ENCODE peak calls at places on chromosomes 13 and 19, in six cellular contexts. One of them, this sample, is unnamed.

GRCh38 chr19:48966541-48967345 is 1.6 kb downstream of the FTL start:
- DNase-seq in neural progenitor cell: peak
- DNase-seq in A673: peak
- DNase-seq in PC-3: no peak
- DNase-seq in HCT116: no peak
- DNase-seq in hepatocyte: no peak
- DNase-seq in this sample: peak

GRCh38 chr13:45615501-45616101 is at the start of gene ERICH6B:
- DNase-seq in neural progenitor cell: peak
- DNase-seq in A673: no peak
- DNase-seq in PC-3: no peak
- DNase-seq in HCT116: no peak
- DNase-seq in hepatocyte: peak
- DNase-seq in this sample: no peak

GRCh38 chr13:42140494-42140893 is 92.0 kb downstream of the DGKH start:
- DNase-seq in neural progenitor cell: no peak
- DNase-seq in A673: no peak
- DNase-seq in PC-3: no peak
- DNase-seq in HCT116: no peak
- DNase-seq in hepatocyte: no peak
- DNase-seq in this sample: no peak

GRCh38 chr19:58476498-58477015 is 405 bp downstream of the ZNF446 start:
- DNase-seq in neural progenitor cell: no peak
- DNase-seq in A673: peak
- DNase-seq in PC-3: no peak
- DNase-seq in HCT116: no peak
- DNase-seq in hepatocyte: peak
- DNase-seq in this sample: no peak

GRCh38 chr13:96229356-96229755 is 139.4 kb downstream of the HS6ST3 start:
- DNase-seq in neural progenitor cell: peak
- DNase-seq in A673: peak
- DNase-seq in PC-3: peak
- DNase-seq in HCT116: peak
- DNase-seq in hepatocyte: peak
- DNase-seq in this sample: no peak

GRCh38 chr19:17468302-17469091 is 1.8 kb upstream of the SLC27A1 start:
- DNase-seq in neural progenitor cell: peak
- DNase-seq in A673: no peak
- DNase-seq in PC-3: no peak
- DNase-seq in HCT116: no peak
- DNase-seq in hepatocyte: no peak
- DNase-seq in this sample: no peak

GRCh38 chr19:53875602-53876340 is 6.2 kb upstream of the PRKCG start:
- DNase-seq in neural progenitor cell: no peak
- DNase-seq in A673: no peak
- DNase-seq in PC-3: no peak
- DNase-seq in HCT116: no peak
- DNase-seq in hepatocyte: no peak
- DNase-seq in this sample: no peak

GRCh38 chr19:49642488-49643035 is 553 bp downstream of the SCAF1 start:
- DNase-seq in neural progenitor cell: no peak
- DNase-seq in A673: peak
- DNase-seq in PC-3: no peak
- DNase-seq in HCT116: no peak
- DNase-seq in hepatocyte: no peak
- DNase-seq in this sample: no peak

GRCh38 chr19:50178859-50179537 is 15.9 kb upstream of the IZUMO2 start:
- DNase-seq in neural progenitor cell: no peak
- DNase-seq in A673: no peak
- DNase-seq in PC-3: peak
- DNase-seq in HCT116: no peak
- DNase-seq in hepatocyte: no peak
- DNase-seq in this sample: peak

GRCh38 chr13:74620711-74621110 is 486.5 kb upstream of the KLF12 start:
- DNase-seq in neural progenitor cell: no peak
- DNase-seq in A673: no peak
- DNase-seq in PC-3: no peak
- DNase-seq in HCT116: no peak
- DNase-seq in hepatocyte: no peak
- DNase-seq in this sample: no peak

GRCh38 chr19:33430674-33431277 is 57.3 kb downstream of the CEBPG start:
- DNase-seq in neural progenitor cell: peak
- DNase-seq in A673: peak
- DNase-seq in PC-3: peak
- DNase-seq in HCT116: peak
- DNase-seq in hepatocyte: peak
- DNase-seq in this sample: peak

GRCh38 chr13:67150608-67151007 is 79.5 kb downstream of the PCDH9 start:
- DNase-seq in neural progenitor cell: no peak
- DNase-seq in A673: no peak
- DNase-seq in PC-3: no peak
- DNase-seq in HCT116: no peak
- DNase-seq in hepatocyte: no peak
- DNase-seq in this sample: no peak

GRCh38 chr19:8638078-8638619 is 7.7 kb downstream of the NFILZ start:
- DNase-seq in neural progenitor cell: no peak
- DNase-seq in A673: peak
- DNase-seq in PC-3: peak
- DNase-seq in HCT116: no peak
- DNase-seq in hepatocyte: no peak
- DNase-seq in this sample: peak

GRCh38 chr19:40933025-40933424 is 51.0 kb upstream of the CYP2A7 start:
- DNase-seq in neural progenitor cell: peak
- DNase-seq in A673: peak
- DNase-seq in PC-3: peak
- DNase-seq in HCT116: no peak
- DNase-seq in hepatocyte: no peak
- DNase-seq in this sample: peak

GRCh38 chr19:40932008-40932959 is 50.3 kb upstream of the CYP2A7 start:
- DNase-seq in neural progenitor cell: no peak
- DNase-seq in A673: no peak
- DNase-seq in PC-3: no peak
- DNase-seq in HCT116: no peak
- DNase-seq in hepatocyte: peak
- DNase-seq in this sample: no peak

GRCh38 chr19:40941481-40942219 is 49.4 kb upstream of the CYP2B6 start:
- DNase-seq in neural progenitor cell: no peak
- DNase-seq in A673: no peak
- DNase-seq in PC-3: no peak
- DNase-seq in HCT116: no peak
- DNase-seq in hepatocyte: no peak
- DNase-seq in this sample: no peak

GRCh38 chr19:40936755-40937154 is 54.3 kb upstream of the CYP2B6 start:
- DNase-seq in neural progenitor cell: no peak
- DNase-seq in A673: no peak
- DNase-seq in PC-3: no peak
- DNase-seq in HCT116: no peak
- DNase-seq in hepatocyte: no peak
- DNase-seq in this sample: no peak
- TF ChIP-seq EZH2 in neural progenitor cell: no peak
- TF ChIP-seq EZH2 in A673: no peak
- TF ChIP-seq EZH2 in PC-3: no peak
- TF ChIP-seq EZH2 in HCT116: no peak
- TF ChIP-seq EZH2 in hepatocyte: no peak
- TF ChIP-seq EZH2 in this sample: no peak

GRCh38 chr19:1779604-1779973 is 26.3 kb downstream of the ONECUT3 start:
- DNase-seq in neural progenitor cell: no peak
- DNase-seq in A673: no peak
- DNase-seq in PC-3: no peak
- DNase-seq in HCT116: no peak
- DNase-seq in hepatocyte: no peak
- DNase-seq in this sample: no peak

GRCh38 chr19:1782501-1782900 is 29.2 kb downstream of the ONECUT3 start:
- DNase-seq in neural progenitor cell: no peak
- DNase-seq in A673: no peak
- DNase-seq in PC-3: no peak
- DNase-seq in HCT116: no peak
- DNase-seq in hepatocyte: no peak
- DNase-seq in this sample: no peak

GRCh38 chr19:1777149-1777548 is 23.8 kb downstream of the ONECUT3 start:
- DNase-seq in neural progenitor cell: no peak
- DNase-seq in A673: no peak
- DNase-seq in PC-3: no peak
- DNase-seq in HCT116: no peak
- DNase-seq in hepatocyte: no peak
- DNase-seq in this sample: no peak

GRCh38 chr19:1783354-1783753 is 28.7 kb downstream of the ATP8B3 start:
- DNase-seq in neural progenitor cell: no peak
- DNase-seq in A673: no peak
- DNase-seq in PC-3: no peak
- DNase-seq in HCT116: no peak
- DNase-seq in hepatocyte: no peak
- DNase-seq in this sample: no peak

DNA sequence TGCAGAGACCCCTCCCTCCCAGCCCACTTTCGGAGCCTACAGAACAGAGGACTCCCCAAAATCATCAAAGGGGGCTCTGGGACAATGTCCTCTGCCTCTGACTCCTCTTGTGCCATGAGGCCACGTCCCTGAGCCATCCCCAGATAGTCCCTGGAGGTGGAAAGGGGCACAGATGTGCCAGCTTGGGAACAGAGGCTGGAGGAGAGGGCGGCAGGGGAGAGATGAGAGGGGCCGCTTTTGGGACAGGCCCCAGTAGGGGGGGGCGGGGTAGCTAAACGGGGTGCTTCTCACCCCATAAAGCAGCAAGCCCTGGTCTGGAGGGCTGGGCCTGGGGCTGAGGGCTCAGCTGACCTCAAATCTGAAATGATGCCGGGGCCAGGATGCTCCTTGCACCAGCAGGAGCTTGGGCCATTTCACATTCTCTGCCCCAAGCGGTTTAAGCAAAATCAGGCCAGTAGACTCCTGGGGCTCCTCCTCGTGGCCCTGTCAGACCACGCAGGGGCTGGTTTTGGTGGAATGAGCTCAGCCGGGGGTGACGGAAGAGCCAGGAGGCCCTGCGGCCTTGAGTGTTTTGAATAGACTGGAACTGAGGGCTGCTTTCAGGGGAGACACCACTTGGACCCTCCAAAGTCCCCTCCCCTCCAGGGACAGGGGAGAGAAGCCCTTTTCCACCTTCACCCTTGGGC is 27.1 kb downstream of the ONECUT3 start:
- DNase-seq in neural progenitor cell: no peak
- DNase-seq in A673: no peak
- DNase-seq in PC-3: peak
- DNase-seq in HCT116: no peak
- DNase-seq in hepatocyte: no peak
- DNase-seq in this sample: peak
- TF ChIP-seq CTCF in neural progenitor cell: no peak
- TF ChIP-seq CTCF in A673: no peak
- TF ChIP-seq CTCF in PC-3: peak
- TF ChIP-seq CTCF in HCT116: no peak
- TF ChIP-seq CTCF in hepatocyte: no peak
- TF ChIP-seq CTCF in this sample: no peak

GRCh38 chr13:55000844-55001243 is 1972.2 kb downstream of the OLFM4 start:
- DNase-seq in neural progenitor cell: no peak
- DNase-seq in A673: no peak
- DNase-seq in PC-3: no peak
- DNase-seq in HCT116: no peak
- DNase-seq in hepatocyte: no peak
- DNase-seq in this sample: no peak
- TF ChIP-seq EZH2 in neural progenitor cell: no peak
- TF ChIP-seq EZH2 in A673: no peak
- TF ChIP-seq EZH2 in PC-3: no peak
- TF ChIP-seq EZH2 in HCT116: no peak
- TF ChIP-seq EZH2 in hepatocyte: no peak
- TF ChIP-seq EZH2 in this sample: no peak

DNA sequence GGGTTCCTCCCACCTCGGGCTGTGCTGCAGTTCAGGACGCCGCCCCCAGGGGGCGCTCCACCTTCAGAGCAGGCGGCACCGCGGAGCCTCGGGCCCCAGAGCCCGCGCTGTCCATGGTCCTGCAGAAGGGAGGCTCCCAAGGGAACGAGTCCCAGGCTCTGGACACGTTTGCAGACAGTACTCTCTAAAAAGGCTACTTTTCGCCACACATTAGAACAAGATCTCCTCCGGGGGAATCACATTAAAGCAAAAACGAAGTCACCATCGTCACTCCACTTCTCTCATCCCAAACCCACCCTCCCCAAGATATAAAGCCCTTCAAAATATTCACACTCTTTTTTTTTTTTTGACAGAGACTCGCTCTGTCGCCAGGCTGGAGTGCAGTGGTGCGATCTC is 4.6 kb upstream of the SIGLEC10 start:
- DNase-seq in neural progenitor cell: peak
- DNase-seq in A673: peak
- DNase-seq in PC-3: peak
- DNase-seq in HCT116: peak
- DNase-seq in hepatocyte: peak
- DNase-seq in this sample: peak
- TF ChIP-seq CTCF in neural progenitor cell: peak
- TF ChIP-seq CTCF in A673: peak
- TF ChIP-seq CTCF in PC-3: peak
- TF ChIP-seq CTCF in HCT116: peak
- TF ChIP-seq CTCF in hepatocyte: peak
- TF ChIP-seq CTCF in this sample: peak

DNA sequence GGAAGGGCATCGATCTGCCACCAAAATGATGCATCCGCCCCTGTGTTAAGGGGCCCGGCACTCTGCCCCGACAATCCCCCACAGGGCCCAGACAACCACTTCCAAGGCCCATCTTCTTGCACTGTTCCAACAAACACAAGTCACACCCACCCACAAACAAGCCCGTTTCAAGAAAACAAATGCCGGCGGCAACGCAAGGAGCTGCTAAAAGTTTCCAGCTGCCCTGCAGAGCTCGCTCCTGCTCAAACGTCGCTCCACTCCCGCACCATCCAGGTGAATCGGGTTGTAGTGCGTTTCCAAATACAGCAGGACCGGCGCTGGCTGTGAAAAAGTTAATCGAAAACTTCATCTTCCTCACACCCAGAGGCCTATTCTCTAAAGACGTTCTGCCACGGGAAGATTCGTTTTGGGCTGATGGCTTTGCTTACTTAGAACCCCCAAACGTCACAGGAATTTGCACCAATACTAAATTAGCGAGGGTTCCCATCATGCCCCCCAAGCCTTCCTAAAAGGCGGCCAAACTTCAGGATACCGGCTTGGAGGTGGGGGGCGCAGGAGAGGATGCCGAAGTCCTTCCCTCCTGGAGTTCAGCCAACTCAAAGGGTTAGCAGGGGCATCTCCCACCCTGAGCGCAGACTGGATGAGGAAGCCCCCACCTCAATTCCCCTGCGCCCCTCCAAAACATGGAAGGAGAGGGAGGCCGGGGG is 107.4 kb upstream of the DOCK9 start:
- DNase-seq in neural progenitor cell: peak
- DNase-seq in A673: no peak
- DNase-seq in PC-3: no peak
- DNase-seq in HCT116: no peak
- DNase-seq in hepatocyte: peak
- DNase-seq in this sample: no peak
- TF ChIP-seq EZH2 in neural progenitor cell: peak
- TF ChIP-seq EZH2 in A673: no peak
- TF ChIP-seq EZH2 in PC-3: no peak
- TF ChIP-seq EZH2 in HCT116: no peak
- TF ChIP-seq EZH2 in hepatocyte: no peak
- TF ChIP-seq EZH2 in this sample: no peak

GRCh38 chr13:26971990-26972888 is 199.4 kb downstream of the USP12 start:
- DNase-seq in neural progenitor cell: peak
- DNase-seq in A673: peak
- DNase-seq in PC-3: peak
- DNase-seq in HCT116: peak
- DNase-seq in hepatocyte: peak
- DNase-seq in this sample: peak
- TF ChIP-seq CTCF in neural progenitor cell: peak
- TF ChIP-seq CTCF in A673: peak
- TF ChIP-seq CTCF in PC-3: peak
- TF ChIP-seq CTCF in HCT116: peak
- TF ChIP-seq CTCF in hepatocyte: peak
- TF ChIP-seq CTCF in this sample: peak